ENCODE peak calls at places on chromosomes 5 and 9, in four cellular contexts. X is GM12878, U is HL-60, A is K562. W is an unnamed sample.

GRCh38 chr5:34736445-34737119 is 80.5 kb downstream of the RAI14 start:
- DNase-seq in U (no peak), X (no peak), A (no peak), W (no peak)

GRCh38 chr5:67028371-67028770 is 168.2 kb downstream of the CD180 start:
- DNase-seq in U (no peak), A (no peak), X (no peak), W (no peak)

GRCh38 chr5:17879276-17879675 is 245.0 kb downstream of the TAF11L14 start:
- DNase-seq in A (no peak), X (no peak), U (no peak), W (no peak)

GRCh38 chr5:179146277-179146676 is 86.1 kb downstream of the ZNF354C start:
- DNase-seq in A (no peak), U (no peak), X (no peak), W (no peak)

GRCh38 chr9:70081120-70081495 is 37.5 kb downstream of the MAMDC2 start:
- DNase-seq in A (no peak), X (no peak), U (no peak), W (no peak)

GRCh38 chr9:95874989-95875304 is 544 bp upstream of the ERCC6L2 start:
- DNase-seq in X (no peak), U (peak), A (peak), W (no peak)

GRCh38 chr5:133147411-133147810 is 95.6 kb downstream of the HSPA4 start:
- DNase-seq in U (peak), X (no peak), A (no peak), W (no peak)

GRCh38 chr9:111632051-111632450 is 917 bp downstream of the DNAJC25 start:
- DNase-seq in A (no peak), U (peak), X (no peak), W (no peak)

GRCh38 chr5:164256954-164257353 is 751.5 kb downstream of the MAT2B start:
- DNase-seq in X (no peak), U (no peak), A (no peak), W (no peak)

GRCh38 chr5:150214289-150214688 is 24.4 kb downstream of the SLC6A7 start:
- DNase-seq in X (no peak), U (no peak), A (peak), W (no peak)

GRCh38 chr5:95086932-95087818 is 197.7 kb downstream of the MCTP1 start:
- DNase-seq in X (no peak), A (no peak), U (no peak), W (no peak)

GRCh38 chr9:38434365-38434764 is 10.1 kb upstream of the IGFBPL1 start:
- DNase-seq in A (no peak), U (no peak), X (no peak), W (no peak)

GRCh38 chr5:147464211-147464610 is 45.7 kb downstream of the DPYSL3 start:
- DNase-seq in U (peak), X (no peak), A (no peak), W (no peak)

GRCh38 chr5:10420926-10421325 is 20.8 kb upstream of the ROPN1L start:
- DNase-seq in X (no peak), U (no peak), A (no peak), W (no peak)

GRCh38 chr9:130835441-130836298 is 616 bp downstream of the ABL1 start:
- DNase-seq in U (peak), A (peak), X (no peak), W (peak)

GRCh38 chr5:53944981-53945380 is 365.4 kb downstream of the ARL15 start:
- DNase-seq in A (peak), U (no peak), X (no peak), W (no peak)

GRCh38 chr9:92432350-92432749 is 8.1 kb upstream of the OMD start:
- DNase-seq in U (no peak), A (no peak), X (no peak), W (no peak)

GRCh38 chr9:130845901-130846381 is 10.9 kb downstream of the ABL1 start:
- DNase-seq in A (peak), X (no peak), U (no peak), W (no peak)

GRCh38 chr9:126424511-126424910 is 97.9 kb downstream of the MVB12B start:
- DNase-seq in A (no peak), U (no peak), X (no peak), W (no peak)

GRCh38 chr5:135242496-135243193 is 156.4 kb downstream of the MACROH2A1 start:
- DNase-seq in X (no peak), A (no peak), U (no peak), W (no peak)

GRCh38 chr5:144467795-144468194 is 297.1 kb downstream of the KCTD16 start:
- DNase-seq in A (no peak), U (peak), X (no peak), W (no peak)

GRCh38 chr5:35313296-35313695 is 83.0 kb upstream of the PRLR start:
- DNase-seq in A (no peak), U (peak), X (no peak), W (no peak)

GRCh38 chr5:102759289-102759688 is 4.2 kb downstream of the PAM start:
- DNase-seq in U (no peak), A (no peak), X (no peak), W (no peak)

GRCh38 chr9:69454327-69454726 is 129.3 kb downstream of the ENTREP1 start:
- DNase-seq in A (no peak), U (peak), X (no peak), W (no peak)

GRCh38 chr5:14208071-14209021 is 65.2 kb downstream of the TRIO start:
- DNase-seq in A (no peak), U (peak), X (peak), W (no peak)

DNA sequence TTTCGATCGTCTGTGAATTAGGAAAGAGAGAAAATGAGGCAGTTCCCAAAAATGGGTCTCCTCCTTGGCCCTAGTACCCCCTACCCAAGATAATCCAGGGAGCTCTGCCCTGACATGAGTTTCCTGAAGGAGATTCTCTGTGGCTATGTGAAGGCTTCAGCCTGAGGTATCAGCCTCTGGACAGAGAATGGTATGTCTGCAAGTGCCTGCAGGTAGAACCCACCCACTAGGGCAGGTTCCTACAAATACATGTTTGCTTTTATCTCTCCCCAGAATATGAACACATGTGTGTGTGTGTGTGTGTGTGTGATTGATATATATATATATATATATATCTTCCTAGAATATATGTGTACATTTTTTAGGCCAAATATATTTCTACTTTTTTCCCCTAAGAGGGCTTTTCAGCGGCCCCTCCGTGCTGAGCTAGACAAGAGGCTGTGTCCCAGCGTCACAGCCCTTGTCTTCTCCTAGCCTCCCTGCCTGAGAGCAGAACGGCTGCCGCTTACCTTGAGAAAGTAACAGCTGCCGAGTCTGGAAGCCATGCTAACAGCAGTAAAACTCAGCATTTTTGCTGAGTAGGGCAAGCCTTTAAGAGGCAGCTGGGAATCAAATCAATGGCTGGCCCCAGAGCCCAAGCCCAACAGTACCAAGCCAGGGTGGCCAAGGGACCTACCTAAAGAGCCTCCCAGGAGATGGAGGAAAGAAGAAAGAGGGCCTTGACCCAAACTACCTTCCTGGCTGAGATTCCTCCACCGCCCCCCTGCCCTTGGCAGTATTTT is 2.1 kb downstream of the BRINP1 start:
- DNase-seq in X (no peak), U (no peak), A (no peak), W (no peak)
- TF ChIP-seq SPI1 in X (no peak), U (no peak), A (no peak), W (no peak)

GRCh38 chr5:140252470-140253126 is 50.3 kb downstream of the PFDN1 start:
- DNase-seq in U (no peak), X (no peak), A (no peak), W (no peak)

GRCh38 chr5:140249536-140249935 is 53.4 kb downstream of the PFDN1 start:
- DNase-seq in U (no peak), A (no peak), X (no peak), W (no peak)

GRCh38 chr5:140250386-140250785 is 52.5 kb downstream of the PFDN1 start:
- DNase-seq in X (no peak), A (no peak), U (no peak), W (no peak)

GRCh38 chr5:140253985-140254384 is 48.9 kb downstream of the PFDN1 start:
- DNase-seq in A (no peak), X (no peak), U (peak), W (no peak)

GRCh38 chr5:140251527-140251973 is 51.4 kb downstream of the PFDN1 start:
- DNase-seq in U (peak), X (peak), A (no peak), W (no peak)
- TF ChIP-seq POLR2AphosphoS5 in U (peak), X (no peak), A (no peak), W (no peak)

GRCh38 chr9:88530051-88530450 is 4.9 kb upstream of the NXNL2 start:
- DNase-seq in X (no peak), U (no peak), A (no peak), W (no peak)
- TF ChIP-seq SPI1 in X (no peak), U (no peak), A (no peak), W (no peak)

DNA sequence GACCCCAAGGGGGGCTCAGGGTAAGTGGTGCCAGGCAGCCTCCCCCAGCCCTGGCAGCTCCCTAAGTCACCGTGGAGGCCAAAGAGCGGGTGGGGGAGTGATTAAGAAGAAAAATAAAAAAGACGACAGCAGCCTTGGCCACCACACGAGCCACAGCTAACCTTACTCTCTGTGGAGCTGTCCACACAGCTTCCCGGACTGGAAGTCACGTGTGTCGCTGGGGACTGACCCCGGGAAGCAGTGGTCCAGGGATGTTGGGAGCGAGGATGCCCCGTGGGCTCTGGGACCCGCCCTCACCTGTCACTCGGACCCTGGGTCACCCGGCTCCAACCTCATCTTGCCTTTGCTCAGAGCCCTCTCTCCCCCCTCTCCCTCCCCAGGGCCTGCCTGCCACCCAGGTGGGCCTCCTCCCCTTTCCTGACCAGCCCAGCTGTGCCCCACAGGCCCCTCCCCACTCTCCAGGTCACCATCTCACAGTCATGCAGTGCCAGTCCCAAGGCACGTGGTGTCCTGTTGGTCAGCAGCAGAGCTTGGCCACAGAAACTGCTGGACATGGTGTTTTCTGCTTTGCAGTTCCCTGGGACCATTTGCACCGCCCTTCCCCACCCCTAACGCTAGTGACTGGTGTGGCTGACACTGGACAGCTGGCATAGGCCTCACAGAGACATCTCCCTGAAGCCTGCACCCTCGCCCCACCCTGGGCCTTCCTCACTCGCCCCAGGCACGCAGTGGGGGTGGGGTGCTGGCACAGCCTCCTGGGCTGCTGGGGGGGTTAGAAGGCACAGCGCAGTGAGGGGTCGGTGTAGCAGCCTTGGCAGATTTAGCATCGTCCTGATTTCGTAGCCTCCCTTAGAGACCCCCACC is 9.8 kb upstream of the EXOC3 start:
- DNase-seq in A (no peak), X (no peak), U (no peak), W (no peak)
- TF ChIP-seq POLR2AphosphoS5 in A (no peak), X (peak), U (no peak), W (peak)